ENCODE peak calls at places on chromosome 18, in seven cellular contexts. S, J, B, X, N, K and T are unnamed samples.

GRCh38 chr18:26133652-26134051 is at the start of gene PSMA8:
- DNase-seq in S (peak; percentile 5), J (peak; percentile 16), B (peak; percentile 17), X (peak; percentile 43), N (no peak), K (no peak), T (peak; percentile 43)

GRCh38 chr18:75408554-75409506 is 18.7 kb downstream of the SMIM21 start:
- DNase-seq in S (peak; percentile 100), J (no peak), B (peak; percentile 52), X (no peak), N (peak; percentile 97), K (peak; percentile 99), T (no peak)

GRCh38 chr18:58255701-58256311 is 211.8 kb downstream of the NEDD4L start:
- DNase-seq in S (no peak), J (no peak), B (no peak), X (no peak), N (no peak), K (no peak), T (no peak)

GRCh38 chr18:2410688-2411087 is 160.6 kb downstream of the METTL4 start:
- DNase-seq in S (peak; percentile 76), J (no peak), B (no peak), X (no peak), N (no peak), K (no peak), T (no peak)

GRCh38 chr18:78514910-78515670 is 464.5 kb upstream of the SALL3 start:
- DNase-seq in S (no peak), J (no peak), B (no peak), X (no peak), N (no peak), K (no peak), T (no peak)

GRCh38 chr18:49174478-49174877 is 223.7 kb upstream of the SMAD7 start:
- DNase-seq in S (peak; percentile 61), J (no peak), B (no peak), X (no peak), N (peak; percentile 85), K (peak; percentile 98), T (no peak)

GRCh38 chr18:6547476-6547875 is 132.8 kb upstream of the L3MBTL4 start:
- DNase-seq in S (peak; percentile 75), J (no peak), B (no peak), X (no peak), N (no peak), K (no peak), T (no peak)

GRCh38 chr18:70415823-70416488 is 127.1 kb downstream of the SOCS6 start:
- DNase-seq in S (peak; percentile 67), J (no peak), B (no peak), X (no peak), N (no peak), K (no peak), T (no peak)

GRCh38 chr18:48308755-48309154 is 100.4 kb downstream of the ZBTB7C start:
- DNase-seq in S (no peak), J (no peak), B (no peak), X (no peak), N (no peak), K (no peak), T (no peak)

GRCh38 chr18:11981633-11982366 is 493 bp downstream of the IMPA2 start:
- DNase-seq in S (peak; percentile 20), J (no peak), B (peak; percentile 39), X (peak; percentile 13), N (peak; percentile 30), K (peak; percentile 52), T (no peak)

GRCh38 chr18:70322928-70323327 is 34.1 kb downstream of the SOCS6 start:
- DNase-seq in S (peak; percentile 26), J (no peak), B (peak; percentile 22), X (no peak), N (peak; percentile 74), K (peak; percentile 52), T (no peak)

GRCh38 chr18:75110846-75111415 is 98.0 kb downstream of the PTGR3 start:
- DNase-seq in S (no peak), J (no peak), B (no peak), X (no peak), N (no peak), K (no peak), T (no peak)

GRCh38 chr18:49859006-49859359 is 45.6 kb upstream of the ACAA2 start:
- DNase-seq in S (no peak), J (no peak), B (no peak), X (no peak), N (no peak), K (no peak), T (no peak)

GRCh38 chr18:77206676-77207370 is 42.8 kb upstream of the GALR1 start:
- DNase-seq in S (no peak), J (no peak), B (peak; percentile 45), X (no peak), N (peak; percentile 84), K (peak; percentile 90), T (no peak)

GRCh38 chr18:78833833-78834232 is 145.8 kb upstream of the SALL3 start:
- DNase-seq in S (no peak), J (no peak), B (no peak), X (no peak), N (no peak), K (no peak), T (no peak)

GRCh38 chr18:44759925-44760342 is 79.2 kb downstream of the SETBP1 start:
- DNase-seq in S (no peak), J (no peak), B (no peak), X (no peak), N (no peak), K (no peak), T (peak; percentile 49)

GRCh38 chr18:32301976-32302743 is 112.3 kb downstream of the MEP1B start:
- DNase-seq in S (peak; percentile 88), J (no peak), B (peak; percentile 61), X (no peak), N (peak; percentile 89), K (peak; percentile 91), T (no peak)

GRCh38 chr18:12470382-12471090 is 62.8 kb downstream of the PRELID3A start:
- DNase-seq in S (peak; percentile 73), J (no peak), B (no peak), X (no peak), N (no peak), K (no peak), T (no peak)

GRCh38 chr18:8046421-8046820 is 479.3 kb downstream of the PTPRM start:
- DNase-seq in S (no peak), J (no peak), B (no peak), X (no peak), N (no peak), K (no peak), T (no peak)

GRCh38 chr18:35616664-35617423 is 35.3 kb downstream of the GALNT1 start:
- DNase-seq in S (peak; percentile 89), J (peak; percentile 47), B (peak; percentile 32), X (peak; percentile 49), N (peak; percentile 80), K (peak; percentile 76), T (peak; percentile 58)

GRCh38 chr18:47997338-47997780 is 66.9 kb upstream of the SMAD2 start:
- DNase-seq in S (no peak), J (no peak), B (no peak), X (no peak), N (no peak), K (no peak), T (no peak)

GRCh38 chr18:62790836-62791772 is 75.8 kb downstream of the PHLPP1 start:
- DNase-seq in S (no peak), J (no peak), B (no peak), X (no peak), N (peak; percentile 70), K (peak; percentile 65), T (no peak)

GRCh38 chr18:61943175-61943964 is 50.6 kb upstream of the RNF152 start:
- DNase-seq in S (no peak), J (no peak), B (no peak), X (no peak), N (no peak), K (no peak), T (no peak)

GRCh38 chr18:79933765-79934164 is 17.7 kb downstream of the SLC66A2 start:
- DNase-seq in S (no peak), J (no peak), B (no peak), X (no peak), N (no peak), K (no peak), T (no peak)

GRCh38 chr18:79934311-79935097 is 16.9 kb downstream of the SLC66A2 start:
- DNase-seq in S (no peak), J (no peak), B (peak; percentile 53), X (no peak), N (no peak), K (no peak), T (no peak)

GRCh38 chr18:79935925-79936324 is 15.5 kb downstream of the SLC66A2 start:
- DNase-seq in S (no peak), J (no peak), B (no peak), X (no peak), N (no peak), K (no peak), T (no peak)

GRCh38 chr18:79935499-79935898 is 16.0 kb downstream of the SLC66A2 start:
- DNase-seq in S (no peak), J (no peak), B (no peak), X (no peak), N (no peak), K (no peak), T (no peak)

DNA sequence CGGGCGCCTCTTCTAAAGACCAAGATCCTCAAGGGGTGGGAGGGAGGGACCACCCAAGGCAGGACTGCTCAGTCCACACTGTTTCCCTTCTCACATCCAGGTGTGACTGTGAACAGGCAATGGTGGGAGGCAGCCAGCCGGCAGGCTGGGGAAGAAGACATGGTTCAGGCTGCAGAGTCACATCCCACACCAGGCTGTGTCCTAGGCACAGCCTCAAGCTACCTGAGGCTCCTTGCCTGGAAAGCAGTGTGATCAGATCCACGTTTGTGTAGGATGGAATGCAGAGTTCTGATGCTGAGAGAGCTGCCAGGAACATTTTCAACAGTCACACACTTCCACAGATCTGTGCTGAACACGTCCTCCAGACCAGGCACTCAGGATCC is 16.4 kb downstream of the SLC66A2 start:
- DNase-seq in S (no peak), J (no peak), B (no peak), X (no peak), N (no peak), K (no peak), T (no peak)
- H3K9me3 ChIP-seq in S (peaks cover 22% of the 10 kb centered on the region), J (peaks cover 27% of the 10 kb centered on the region), B (peaks cover 3% of the 10 kb centered on the region), X (no peaks in the 10 kb centered on the region), N (no peaks in the 10 kb centered on the region), K (peaks cover 7% of the 10 kb centered on the region), T (peaks cover 59% of the 10 kb centered on the region)

GRCh38 chr18:34223893-34224422 is 755 bp downstream of the NOL4 start:
- DNase-seq in S (no peak), J (no peak), B (no peak), X (no peak), N (no peak), K (peak; percentile 3), T (no peak)
- H3K27ac ChIP-seq in S (no peak overlapping the region), J (no peak overlapping the region), B (no peak overlapping the region), X (no peak overlapping the region), N (no peak overlapping the region), K (no peak overlapping the region), T (no peak overlapping the region)

DNA sequence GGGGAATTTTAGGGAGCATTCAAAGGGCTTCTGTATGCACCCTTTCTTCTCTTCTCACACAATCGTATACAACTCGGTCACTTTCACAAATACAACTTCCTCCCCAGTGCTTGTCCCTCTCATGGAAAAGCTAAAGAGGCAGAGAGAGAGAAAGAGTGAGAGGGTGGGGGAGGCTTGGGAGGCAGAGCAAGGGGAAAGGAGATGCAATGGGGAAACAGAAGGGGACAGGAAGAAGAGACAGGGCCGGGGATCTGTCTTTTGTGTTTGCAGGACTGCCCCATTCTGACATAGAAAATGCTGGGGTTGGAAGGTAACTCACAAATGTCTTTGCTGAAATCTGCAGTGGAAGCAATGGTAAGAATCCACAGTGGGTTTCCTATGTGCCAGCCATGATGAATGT is 2.1 kb upstream of the MC2R start:
- DNase-seq in S (no peak), J (no peak), B (no peak), X (no peak), N (no peak), K (no peak), T (no peak)
- H3K9me3 ChIP-seq in S (peaks cover 30% of the 10 kb centered on the region), J (no peaks in the 10 kb centered on the region), B (no peaks in the 10 kb centered on the region), X (no peaks in the 10 kb centered on the region), N (no peaks in the 10 kb centered on the region), K (no peaks in the 10 kb centered on the region), T (no peaks in the 10 kb centered on the region)

GRCh38 chr18:22336406-22336805 is 81.3 kb downstream of the CTAGE1 start:
- DNase-seq in S (no peak), J (no peak), B (peak; percentile 56), X (no peak), N (no peak), K (no peak), T (no peak)
- H3K27ac ChIP-seq in S (no peak overlapping the region), J (no peak overlapping the region), B (peak overlapping the region; percentile 2), X (no peak overlapping the region), N (no peak overlapping the region), K (no peak overlapping the region), T (no peak overlapping the region)